ENCODE peak calls at places on chromosome 4, in six cellular contexts. One of them, this sample, is unnamed.

GRCh38 chr4:89995006-89995405 is 100.4 kb downstream of the MMRN1 start:
- DNase-seq in GM12878: no peak
- DNase-seq in HepG2: no peak
- DNase-seq in SK-N-SH: no peak
- DNase-seq in K562: no peak
- DNase-seq in HCT116: no peak
- DNase-seq in this sample: no peak

GRCh38 chr4:182916483-182917181 is 554 bp downstream of the DCTD start:
- DNase-seq in GM12878: no peak
- DNase-seq in HepG2: no peak
- DNase-seq in SK-N-SH: no peak
- DNase-seq in K562: no peak
- DNase-seq in HCT116: no peak
- DNase-seq in this sample: no peak

GRCh38 chr4:81666491-81666890 is 194.8 kb upstream of the RASGEF1B start:
- DNase-seq in GM12878: no peak
- DNase-seq in HepG2: no peak
- DNase-seq in SK-N-SH: no peak
- DNase-seq in K562: no peak
- DNase-seq in HCT116: no peak
- DNase-seq in this sample: no peak

GRCh38 chr4:92091335-92091734 is 212.4 kb upstream of the GRID2 start:
- DNase-seq in GM12878: no peak
- DNase-seq in HepG2: peak
- DNase-seq in SK-N-SH: no peak
- DNase-seq in K562: no peak
- DNase-seq in HCT116: no peak
- DNase-seq in this sample: no peak

GRCh38 chr4:2800691-2801596 is 8.1 kb downstream of the SH3BP2 start:
- DNase-seq in GM12878: peak
- DNase-seq in HepG2: peak
- DNase-seq in SK-N-SH: peak
- DNase-seq in K562: peak
- DNase-seq in HCT116: no peak
- DNase-seq in this sample: no peak

GRCh38 chr4:156778093-156778492 is 193.5 kb downstream of the PDGFC start:
- DNase-seq in GM12878: no peak
- DNase-seq in HepG2: no peak
- DNase-seq in SK-N-SH: no peak
- DNase-seq in K562: no peak
- DNase-seq in HCT116: no peak
- DNase-seq in this sample: no peak

GRCh38 chr4:155900402-155900801 is 3.1 kb upstream of the TDO2 start:
- DNase-seq in GM12878: no peak
- DNase-seq in HepG2: no peak
- DNase-seq in SK-N-SH: no peak
- DNase-seq in K562: no peak
- DNase-seq in HCT116: no peak
- DNase-seq in this sample: peak

GRCh38 chr4:184444953-184445309 is 29.4 kb downstream of the IRF2 start:
- DNase-seq in GM12878: peak
- DNase-seq in HepG2: no peak
- DNase-seq in SK-N-SH: no peak
- DNase-seq in K562: no peak
- DNase-seq in HCT116: no peak
- DNase-seq in this sample: no peak

GRCh38 chr4:144582105-144582850 is 63.7 kb upstream of the HHIP start:
- DNase-seq in GM12878: no peak
- DNase-seq in HepG2: no peak
- DNase-seq in SK-N-SH: no peak
- DNase-seq in K562: no peak
- DNase-seq in HCT116: no peak
- DNase-seq in this sample: no peak

GRCh38 chr4:54499308-54500074 is 158.3 kb upstream of the KIT start:
- DNase-seq in GM12878: no peak
- DNase-seq in HepG2: no peak
- DNase-seq in SK-N-SH: no peak
- DNase-seq in K562: no peak
- DNase-seq in HCT116: no peak
- DNase-seq in this sample: no peak

GRCh38 chr4:16804581-16804980 is 93.9 kb downstream of the LDB2 start:
- DNase-seq in GM12878: no peak
- DNase-seq in HepG2: no peak
- DNase-seq in SK-N-SH: no peak
- DNase-seq in K562: no peak
- DNase-seq in HCT116: no peak
- DNase-seq in this sample: no peak

GRCh38 chr4:41448935-41449334 is 89.0 kb upstream of the LIMCH1 start:
- DNase-seq in GM12878: no peak
- DNase-seq in HepG2: peak
- DNase-seq in SK-N-SH: no peak
- DNase-seq in K562: no peak
- DNase-seq in HCT116: no peak
- DNase-seq in this sample: no peak

DNA sequence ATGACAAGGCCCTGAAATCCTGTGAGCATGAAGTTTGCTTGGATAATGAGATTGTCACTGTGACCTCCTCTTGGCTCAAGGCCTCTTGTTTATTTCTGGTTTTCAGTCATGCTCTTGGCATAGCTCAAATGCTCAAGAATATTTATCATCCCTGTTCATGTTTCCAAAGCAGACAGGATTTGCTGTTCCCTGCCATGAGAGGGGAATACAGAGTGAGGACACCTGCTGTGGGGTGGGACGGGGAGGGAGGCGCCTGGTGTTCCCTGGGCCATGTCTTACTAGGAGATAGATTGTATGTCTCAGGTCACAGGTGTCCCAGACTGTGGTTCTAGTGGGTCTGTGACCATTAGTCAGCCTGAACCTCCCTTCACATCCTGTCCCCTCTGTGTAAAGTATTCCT is 34.9 kb upstream of the SH3RF1 start:
- DNase-seq in GM12878: no peak
- DNase-seq in HepG2: no peak
- DNase-seq in SK-N-SH: no peak
- DNase-seq in K562: no peak
- DNase-seq in HCT116: no peak
- DNase-seq in this sample: no peak
- TF ChIP-seq YY1 in GM12878: no peak
- TF ChIP-seq YY1 in HepG2: no peak
- TF ChIP-seq YY1 in SK-N-SH: no peak
- TF ChIP-seq YY1 in K562: no peak
- TF ChIP-seq YY1 in HCT116: no peak
- TF ChIP-seq YY1 in this sample: no peak

DNA sequence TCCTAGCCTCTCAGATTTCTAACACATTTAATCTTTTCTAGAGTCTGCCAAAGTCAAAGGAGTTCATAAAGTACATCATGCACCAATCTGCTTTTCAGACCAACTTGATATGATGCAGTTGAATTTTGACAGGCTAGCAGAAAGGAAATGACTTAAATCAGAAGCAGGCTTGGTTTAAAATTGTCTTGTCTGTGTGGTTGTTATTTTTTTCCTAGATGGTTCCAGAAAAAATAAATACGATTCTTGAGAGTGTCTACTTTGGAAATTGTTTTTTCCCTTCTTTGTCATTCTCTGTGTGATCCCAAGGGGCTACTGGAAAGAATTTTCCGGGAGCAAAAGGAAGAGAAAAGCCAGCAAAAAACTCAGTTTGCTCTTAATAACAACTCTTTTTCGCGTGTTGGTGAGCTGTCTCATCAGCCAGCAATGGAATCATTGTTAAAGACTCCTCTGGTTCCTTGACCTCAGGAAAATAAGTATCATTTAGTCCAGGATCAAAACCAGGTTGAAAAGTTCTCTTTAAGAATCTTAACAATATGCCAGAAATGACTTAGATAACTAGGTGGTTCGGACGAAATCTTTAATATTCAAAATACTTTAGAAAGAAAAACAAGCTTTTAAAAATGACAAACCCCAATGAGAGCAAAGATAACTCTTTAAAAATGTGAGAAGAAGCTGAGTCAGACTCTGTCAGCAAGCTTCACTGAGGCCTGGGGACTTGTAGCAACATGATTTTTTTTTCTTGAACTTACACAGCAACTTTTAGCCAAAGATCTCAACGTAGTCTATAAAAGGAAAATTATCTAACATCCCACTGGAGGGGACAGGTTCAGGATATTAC is 49.7 kb upstream of the GAB1 start:
- DNase-seq in GM12878: no peak
- DNase-seq in HepG2: no peak
- DNase-seq in SK-N-SH: no peak
- DNase-seq in K562: no peak
- DNase-seq in HCT116: no peak
- DNase-seq in this sample: no peak
- TF ChIP-seq YY1 in GM12878: no peak
- TF ChIP-seq YY1 in HepG2: no peak
- TF ChIP-seq YY1 in SK-N-SH: no peak
- TF ChIP-seq YY1 in K562: no peak
- TF ChIP-seq YY1 in HCT116: no peak
- TF ChIP-seq YY1 in this sample: no peak

GRCh38 chr4:61202100-61202637 is 2.0 kb downstream of the ADGRL3 start:
- DNase-seq in GM12878: no peak
- DNase-seq in HepG2: no peak
- DNase-seq in SK-N-SH: peak
- DNase-seq in K562: no peak
- DNase-seq in HCT116: no peak
- DNase-seq in this sample: no peak
- TF ChIP-seq YY1 in GM12878: no peak
- TF ChIP-seq YY1 in HepG2: no peak
- TF ChIP-seq YY1 in SK-N-SH: no peak
- TF ChIP-seq YY1 in K562: no peak
- TF ChIP-seq YY1 in HCT116: no peak
- TF ChIP-seq YY1 in this sample: no peak

GRCh38 chr4:14289708-14290107 is 662.2 kb upstream of the BOD1L1 start:
- DNase-seq in GM12878: no peak
- DNase-seq in HepG2: no peak
- DNase-seq in SK-N-SH: no peak
- DNase-seq in K562: no peak
- DNase-seq in HCT116: no peak
- DNase-seq in this sample: no peak
- TF ChIP-seq YY1 in GM12878: no peak
- TF ChIP-seq YY1 in HepG2: no peak
- TF ChIP-seq YY1 in SK-N-SH: no peak
- TF ChIP-seq YY1 in K562: no peak
- TF ChIP-seq YY1 in HCT116: no peak
- TF ChIP-seq YY1 in this sample: no peak

GRCh38 chr4:78984593-78984992 is 45.4 kb upstream of the PAQR3 start:
- DNase-seq in GM12878: no peak
- DNase-seq in HepG2: no peak
- DNase-seq in SK-N-SH: no peak
- DNase-seq in K562: no peak
- DNase-seq in HCT116: no peak
- DNase-seq in this sample: no peak
- TF ChIP-seq YY1 in GM12878: no peak
- TF ChIP-seq YY1 in HepG2: no peak
- TF ChIP-seq YY1 in SK-N-SH: no peak
- TF ChIP-seq YY1 in K562: no peak
- TF ChIP-seq YY1 in HCT116: no peak
- TF ChIP-seq YY1 in this sample: no peak

DNA sequence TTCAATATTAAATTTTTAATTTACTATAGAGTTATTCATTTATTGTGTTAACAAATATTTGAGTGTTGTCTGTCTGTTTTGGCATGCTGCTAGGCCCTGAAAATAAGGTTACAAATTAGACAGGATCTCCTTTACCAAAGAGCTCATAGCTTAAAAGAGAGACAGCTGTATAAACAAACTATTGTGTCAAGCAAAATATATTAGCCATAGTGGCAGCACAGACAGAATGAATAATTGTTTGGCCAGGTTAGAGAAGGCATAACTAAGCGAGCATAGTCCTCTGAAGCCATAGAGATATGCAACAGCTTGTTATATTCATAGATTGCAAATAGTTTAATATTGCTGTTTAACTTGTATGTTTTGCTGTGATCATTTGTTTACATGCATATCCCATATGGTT is 66.7 kb upstream of the NDUFC1 start:
- DNase-seq in GM12878: no peak
- DNase-seq in HepG2: no peak
- DNase-seq in SK-N-SH: no peak
- DNase-seq in K562: no peak
- DNase-seq in HCT116: no peak
- DNase-seq in this sample: no peak
- TF ChIP-seq YY1 in GM12878: no peak
- TF ChIP-seq YY1 in HepG2: no peak
- TF ChIP-seq YY1 in SK-N-SH: no peak
- TF ChIP-seq YY1 in K562: no peak
- TF ChIP-seq YY1 in HCT116: no peak
- TF ChIP-seq YY1 in this sample: no peak

This sample was measured in NT2/D1.